ENCODE peak calls at places on chromosomes 12 and 14, in nine cellular contexts. W is RWPE1; H is activated T-helper 9 cell treated with anti-CD3 and anti-CD28 coated beads, Interleukin-2, amount 50 U/mL, for 16 hours; O is activated CD8-positive, alpha-beta memory T cell treated with anti-CD3 and anti-CD28 coated beads, Interleukin-2, amount 50 U/mL, for 4 hours; T is omental fat pad; A is ovary; C is stimulated activated CD8-positive, alpha-beta memory T cell treated with anti-CD3 and anti-CD28 coated beads, Interleukin-4, amount 100 ng/mL, for 24 hours; S is sciatic nerve; R is caudate nucleus. P is an unnamed sample.

GRCh38 chr14:70640938-70641547 is 673 bp upstream of the TTC9 start:
- DNase-seq in S (no peak), A (no peak), O (peak), R (no peak), W (peak), C (no peak), H (peak), T (no peak), P (peak)

GRCh38 chr12:13125996-13126395 is 22.5 kb upstream of the GSG1 start:
- DNase-seq in O (no peak), W (no peak), A (no peak), H (no peak), C (no peak), T (no peak), S (no peak), R (no peak), P (no peak)

GRCh38 chr14:36313206-36313605 is 7.2 kb downstream of the MBIP start:
- DNase-seq in H (no peak), S (no peak), T (no peak), C (no peak), A (no peak), O (no peak), R (no peak), W (no peak), P (no peak)

GRCh38 chr12:2753536-2753935 is 41.2 kb upstream of the FKBP4 start:
- DNase-seq in T (no peak), H (no peak), S (no peak), R (no peak), O (no peak), C (no peak), A (no peak), W (no peak), P (no peak)

GRCh38 chr14:93536945-93537344 is 106.2 kb downstream of the UNC79 start:
- DNase-seq in T (no peak), H (no peak), W (no peak), A (no peak), R (no peak), C (no peak), S (no peak), O (no peak), P (no peak)

GRCh38 chr14:74882103-74882920 is 596 bp downstream of the DLST start:
- DNase-seq in T (peak), C (peak), A (peak), R (peak), S (peak), W (peak), O (peak), H (peak), P (no peak)

GRCh38 chr12:6635856-6636521 is at the start of gene LPAR5:
- DNase-seq in C (no peak), H (no peak), R (no peak), T (no peak), A (no peak), W (peak), S (no peak), O (no peak), P (peak)

GRCh38 chr14:71206766-71207371 is 299.6 kb downstream of the PCNX1 start:
- DNase-seq in T (no peak), W (peak), C (no peak), H (no peak), R (peak), O (no peak), S (no peak), A (no peak), P (no peak)

GRCh38 chr14:30214014-30214413 is 286.4 kb upstream of the PRKD1 start:
- DNase-seq in T (no peak), O (no peak), A (no peak), S (no peak), W (no peak), C (no peak), R (no peak), H (no peak), P (no peak)

GRCh38 chr12:130440411-130441080 is 102.9 kb downstream of the PIWIL1 start:
- DNase-seq in O (no peak), H (no peak), A (no peak), S (no peak), T (no peak), W (no peak), R (no peak), C (no peak), P (no peak)

GRCh38 chr14:93132472-93133065 is 16.8 kb upstream of the ITPK1 start:
- DNase-seq in R (no peak), C (no peak), W (no peak), A (no peak), O (peak), S (peak), T (no peak), H (no peak), P (peak)

GRCh38 chr12:27554421-27555186 is 30.6 kb downstream of the PPFIBP1 start:
- DNase-seq in C (no peak), O (no peak), W (no peak), T (no peak), R (peak), H (no peak), S (peak), A (peak), P (no peak)

GRCh38 chr14:21032326-21033154 is 2.1 kb downstream of the RNASE13 start:
- DNase-seq in T (no peak), A (no peak), W (no peak), S (no peak), R (no peak), C (no peak), O (no peak), H (no peak), P (no peak)

GRCh38 chr12:76277480-76277879 is 70.7 kb downstream of the BBS10 start:
- DNase-seq in H (no peak), O (no peak), C (no peak), T (no peak), R (no peak), A (no peak), S (no peak), W (peak), P (no peak)

GRCh38 chr12:11630046-11630706 is 19.3 kb upstream of the ETV6 start:
- DNase-seq in A (no peak), C (no peak), H (no peak), R (no peak), S (no peak), O (no peak), T (no peak), W (no peak), P (no peak)

GRCh38 chr14:101500061-101500460 is 61.2 kb upstream of the DIO3 start:
- DNase-seq in W (no peak), O (no peak), T (no peak), A (peak), C (no peak), H (no peak), R (no peak), S (no peak), P (no peak)

GRCh38 chr14:102554835-102555819 is 37.3 kb upstream of the RCOR1 start:
- DNase-seq in S (peak), R (no peak), C (peak), T (no peak), O (peak), W (no peak), H (peak), A (no peak), P (peak)

GRCh38 chr12:3152892-3153291 is 75.7 kb downstream of the TSPAN9 start:
- DNase-seq in A (no peak), R (no peak), O (no peak), W (no peak), H (no peak), S (no peak), C (no peak), T (no peak), P (no peak)

GRCh38 chr12:104083769-104084475 is 19.6 kb downstream of the HCFC2 start:
- DNase-seq in H (no peak), O (no peak), A (no peak), T (no peak), C (peak), R (no peak), S (no peak), W (no peak), P (peak)

GRCh38 chr14:54173782-54174181 is 217.2 kb upstream of the BMP4 start:
- DNase-seq in W (no peak), S (no peak), C (no peak), O (no peak), R (no peak), H (no peak), A (no peak), T (no peak), P (no peak)

GRCh38 chr12:101327547-101327946 is 47.6 kb downstream of the UTP20 start:
- DNase-seq in C (no peak), W (no peak), H (no peak), O (no peak), T (no peak), R (no peak), S (no peak), A (no peak), P (no peak)

GRCh38 chr14:52998376-52999010 is 47.6 kb upstream of the FERMT2 start:
- DNase-seq in T (no peak), H (no peak), W (no peak), S (no peak), R (no peak), O (no peak), A (no peak), C (no peak), P (no peak)

GRCh38 chr12:113347892-113348291 is 10.5 kb upstream of the PLBD2 start:
- DNase-seq in H (no peak), T (no peak), W (no peak), R (no peak), S (no peak), C (no peak), O (no peak), A (no peak), P (no peak)

GRCh38 chr12:108638141-108638823 is 4.6 kb upstream of the SELPLG start:
- DNase-seq in T (no peak), W (no peak), C (no peak), S (peak), A (no peak), O (no peak), H (no peak), R (peak), P (no peak)

GRCh38 chr12:6700646-6701051 is at the start of gene PIANP:
- DNase-seq in W (peak), S (peak), C (no peak), O (peak), T (no peak), R (peak), A (no peak), H (peak), P (no peak)

GRCh38 chr14:64755661-64756265 is 51.5 kb downstream of the PLEKHG3 start:
- DNase-seq in H (peak), R (no peak), A (peak), T (no peak), O (peak), C (peak), S (no peak), W (peak), P (no peak)

GRCh38 chr12:105253882-105254513 is 18.0 kb upstream of the APPL2 start:
- DNase-seq in W (peak), T (no peak), O (no peak), R (no peak), A (no peak), C (no peak), H (no peak), S (no peak), P (no peak)

GRCh38 chr12:50221228-50222008 is 54.2 kb upstream of the CERS5 start:
- DNase-seq in O (no peak), W (no peak), A (no peak), C (no peak), S (no peak), T (no peak), H (no peak), R (no peak), P (no peak)

GRCh38 chr14:79278286-79278797 is 933.0 kb downstream of the DIO2 start:
- DNase-seq in S (no peak), H (no peak), A (no peak), T (no peak), O (no peak), C (no peak), W (no peak), R (no peak), P (no peak)

GRCh38 chr12:26566670-26567069 is 266.3 kb downstream of the ITPR2 start:
- DNase-seq in T (no peak), C (no peak), R (no peak), W (no peak), A (no peak), O (no peak), H (no peak), S (no peak), P (no peak)

GRCh38 chr12:130079254-130079653 is 83.0 kb upstream of the FZD10 start:
- DNase-seq in W (peak), A (no peak), R (no peak), S (no peak), C (no peak), H (no peak), O (no peak), T (no peak), P (no peak)

GRCh38 chr12:41486718-41487117 is 298.6 kb downstream of the PDZRN4 start:
- DNase-seq in S (no peak), R (no peak), C (no peak), T (no peak), W (no peak), H (no peak), A (no peak), O (no peak), P (no peak)